ENCODE peak calls at places on chromosomes 5 and 9, in five cellular contexts. Y, E, L, Z and F are unnamed samples.

GRCh38 chr9:121296213-121297127 is 28.5 kb downstream of the GSN start:
- DNase-seq in Y (no peak), E (no peak), L (no peak), Z (no peak), F (no peak)

GRCh38 chr9:136694163-136694864 is 7.1 kb upstream of the AGPAT2 start:
- DNase-seq in Y (no peak), E (peak), L (no peak), Z (peak), F (no peak)

GRCh38 chr9:95981741-95982390 is 106.4 kb downstream of the ERCC6L2 start:
- DNase-seq in Y (peak), E (no peak), L (no peak), Z (no peak), F (no peak)

GRCh38 chr9:2764371-2764770 is 47.1 kb downstream of the KCNV2 start:
- DNase-seq in Y (no peak), E (no peak), L (no peak), Z (no peak), F (no peak)

GRCh38 chr5:109485030-109485429 is 75.3 kb upstream of the PJA2 start:
- DNase-seq in Y (peak), E (no peak), L (no peak), Z (peak), F (no peak)

GRCh38 chr9:107039546-107039945 is 176.6 kb downstream of the ZNF462 start:
- DNase-seq in Y (no peak), E (no peak), L (no peak), Z (no peak), F (peak)

GRCh38 chr5:171984748-171985419 is 21.6 kb downstream of the FBXW11 start:
- DNase-seq in Y (no peak), E (peak), L (peak), Z (no peak), F (peak)

GRCh38 chr5:142313275-142313674 is 11.5 kb downstream of the SPRY4 start:
- DNase-seq in Y (no peak), E (no peak), L (no peak), Z (no peak), F (no peak)

GRCh38 chr5:84403773-84404172 is 19.1 kb upstream of the EDIL3 start:
- DNase-seq in Y (no peak), E (peak), L (no peak), Z (no peak), F (peak)

GRCh38 chr5:94524841-94525697 is 93.3 kb downstream of the KIAA0825 start:
- DNase-seq in Y (no peak), E (peak), L (peak), Z (no peak), F (no peak)

GRCh38 chr9:68683433-68683832 is 21.6 kb upstream of the PIP5K1B start:
- DNase-seq in Y (no peak), E (no peak), L (no peak), Z (no peak), F (no peak)

GRCh38 chr5:180366303-180366702 is 13.2 kb upstream of the GFPT2 start:
- DNase-seq in Y (no peak), E (peak), L (no peak), Z (no peak), F (no peak)